ENCODE peak calls at places on chromosomes 13 and 19, in five cellular contexts. One of them, this sample, is unnamed. For H3K4me1, the result is how much of the 10 kb centered on the place peaks cover.

GRCh38 chr13:45333973-45334922 is 6.7 kb downstream of the TPT1 start:
- DNase-seq in testis: no peak
- DNase-seq in ovary: no peak
- DNase-seq in sigmoid colon: no peak
- DNase-seq in spleen: no peak
- DNase-seq in this sample: no peak

GRCh38 chr19:6056801-6057650 is 53.3 kb downstream of the RFX2 start:
- DNase-seq in spleen: no peak
- DNase-seq in sigmoid colon: peak
- DNase-seq in testis: peak
- DNase-seq in ovary: peak
- DNase-seq in this sample: peak

GRCh38 chr13:43905435-43906031 is 25.8 kb downstream of the LACC1 start:
- DNase-seq in ovary: no peak
- DNase-seq in sigmoid colon: no peak
- DNase-seq in testis: peak
- DNase-seq in spleen: no peak
- DNase-seq in this sample: no peak

GRCh38 chr19:18879579-18880373 is 16.2 kb downstream of the CERS1 start:
- DNase-seq in testis: peak
- DNase-seq in ovary: peak
- DNase-seq in spleen: peak
- DNase-seq in sigmoid colon: no peak
- DNase-seq in this sample: no peak

GRCh38 chr13:89150362-89150761 is 1479.2 kb downstream of the SLITRK5 start:
- DNase-seq in ovary: no peak
- DNase-seq in testis: no peak
- DNase-seq in sigmoid colon: no peak
- DNase-seq in spleen: no peak
- DNase-seq in this sample: no peak

GRCh38 chr19:54616840-54617560 is 13.3 kb upstream of the LILRB1 start:
- DNase-seq in testis: no peak
- DNase-seq in spleen: no peak
- DNase-seq in sigmoid colon: no peak
- DNase-seq in ovary: no peak
- DNase-seq in this sample: no peak

GRCh38 chr13:106617561-106617960 is 49.6 kb upstream of the ARGLU1 start:
- DNase-seq in testis: no peak
- DNase-seq in sigmoid colon: no peak
- DNase-seq in ovary: no peak
- DNase-seq in spleen: no peak
- DNase-seq in this sample: peak

GRCh38 chr13:109233293-109233692 is 553.1 kb downstream of the IRS2 start:
- DNase-seq in testis: no peak
- DNase-seq in ovary: no peak
- DNase-seq in sigmoid colon: no peak
- DNase-seq in spleen: no peak
- DNase-seq in this sample: no peak

GRCh38 chr13:51048166-51048461 is 63.0 kb downstream of the C13orf42 start:
- DNase-seq in ovary: no peak
- DNase-seq in spleen: no peak
- DNase-seq in testis: no peak
- DNase-seq in sigmoid colon: no peak
- DNase-seq in this sample: no peak

GRCh38 chr19:46416077-46416709 is 2.8 kb upstream of the CCDC8 start:
- DNase-seq in sigmoid colon: peak
- DNase-seq in spleen: peak
- DNase-seq in testis: peak
- DNase-seq in ovary: peak
- DNase-seq in this sample: no peak

GRCh38 chr13:52159159-52159982 is at the start of gene NEK3:
- DNase-seq in sigmoid colon: peak
- DNase-seq in spleen: peak
- DNase-seq in testis: peak
- DNase-seq in ovary: peak
- DNase-seq in this sample: no peak

GRCh38 chr19:47100290-47100689 is 13.3 kb downstream of the ZC3H4 start:
- DNase-seq in spleen: peak
- DNase-seq in testis: no peak
- DNase-seq in ovary: no peak
- DNase-seq in sigmoid colon: no peak
- DNase-seq in this sample: no peak

DNA sequence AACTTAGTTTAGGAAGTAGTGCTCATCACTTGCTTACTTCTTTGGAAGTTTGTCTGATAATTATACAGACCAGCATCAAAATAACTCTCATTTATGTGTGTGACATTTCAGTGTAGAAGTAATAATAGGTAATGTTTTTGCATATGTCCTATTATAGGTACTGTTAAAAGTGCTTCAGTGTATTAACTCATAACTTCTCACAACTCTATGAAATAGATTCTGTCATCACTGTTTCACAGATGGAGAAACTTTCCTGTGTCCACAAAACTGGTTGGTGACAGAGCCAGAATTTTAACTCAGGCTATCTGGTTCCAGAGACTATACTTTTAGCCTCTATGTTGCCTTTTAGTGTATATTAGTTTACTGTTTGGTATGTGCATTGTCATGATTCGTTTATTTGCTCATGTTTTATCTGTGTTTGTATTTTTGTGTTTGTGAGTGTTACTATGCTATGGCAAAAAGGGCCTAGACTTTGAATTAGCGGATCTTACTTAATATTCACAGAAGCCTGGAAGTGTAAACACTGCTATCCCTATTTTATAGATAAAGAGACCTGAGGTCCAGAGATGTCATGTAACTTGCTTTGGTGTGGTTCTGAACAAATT is 12.7 kb downstream of the LPAR6 start:
- DNase-seq in spleen: no peak
- DNase-seq in sigmoid colon: no peak
- DNase-seq in ovary: no peak
- DNase-seq in testis: no peak
- DNase-seq in this sample: no peak
- H3K4me1 ChIP-seq in spleen: half or more
- H3K4me1 ChIP-seq in sigmoid colon: under half
- H3K4me1 ChIP-seq in ovary: under half
- H3K4me1 ChIP-seq in testis: under half
- H3K4me1 ChIP-seq in this sample: half or more

GRCh38 chr13:71867101-71867814 is at the start of gene DACH1:
- DNase-seq in spleen: peak
- DNase-seq in ovary: peak
- DNase-seq in testis: peak
- DNase-seq in sigmoid colon: no peak
- DNase-seq in this sample: no peak
- H3K4me3 ChIP-seq in spleen: peak
- H3K4me3 ChIP-seq in ovary: peak
- H3K4me3 ChIP-seq in testis: peak
- H3K4me3 ChIP-seq in sigmoid colon: peak
- H3K4me3 ChIP-seq in this sample: peak

DNA sequence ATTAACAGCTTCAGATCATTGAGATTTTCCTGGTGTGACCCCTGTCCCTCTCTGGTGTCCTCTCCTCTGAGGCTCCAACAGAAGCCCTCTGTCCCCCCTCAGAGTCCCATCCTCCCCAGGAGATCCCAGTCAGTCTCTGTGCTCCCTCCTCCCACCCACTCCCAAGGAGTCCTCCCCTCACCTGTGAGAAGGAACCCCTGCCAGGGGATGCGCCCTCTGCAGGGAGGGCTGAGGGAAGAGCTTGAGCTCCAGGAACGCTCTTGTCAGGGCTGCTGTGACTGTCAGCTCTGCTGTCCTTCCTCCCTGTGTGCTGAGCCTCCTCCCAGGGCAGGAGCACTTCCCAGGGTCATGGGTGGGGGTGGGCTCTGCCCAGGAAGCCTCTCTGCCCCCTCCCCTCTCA is 33.2 kb downstream of the CEACAM8 start:
- DNase-seq in spleen: no peak
- DNase-seq in ovary: no peak
- DNase-seq in testis: no peak
- DNase-seq in sigmoid colon: no peak
- DNase-seq in this sample: no peak
- TF ChIP-seq POLR2A in spleen: no peak
- TF ChIP-seq POLR2A in ovary: no peak
- TF ChIP-seq POLR2A in testis: no peak
- TF ChIP-seq POLR2A in sigmoid colon: no peak
- TF ChIP-seq POLR2A in this sample: no peak

GRCh38 chr13:111156421-111156820 is 41.3 kb downstream of the ARHGEF7 start:
- DNase-seq in testis: no peak
- DNase-seq in ovary: no peak
- DNase-seq in sigmoid colon: no peak
- DNase-seq in spleen: no peak
- DNase-seq in this sample: no peak

GRCh38 chr13:111160648-111161047 is 45.5 kb downstream of the ARHGEF7 start:
- DNase-seq in sigmoid colon: no peak
- DNase-seq in spleen: no peak
- DNase-seq in ovary: no peak
- DNase-seq in testis: no peak
- DNase-seq in this sample: no peak

GRCh38 chr13:111161601-111162600 is 46.8 kb downstream of the ARHGEF7 start:
- DNase-seq in testis: no peak
- DNase-seq in sigmoid colon: no peak
- DNase-seq in spleen: no peak
- DNase-seq in ovary: no peak
- DNase-seq in this sample: no peak

GRCh38 chr13:111158136-111158805 is 43.2 kb downstream of the ARHGEF7 start:
- DNase-seq in sigmoid colon: no peak
- DNase-seq in ovary: no peak
- DNase-seq in spleen: no peak
- DNase-seq in testis: no peak
- DNase-seq in this sample: no peak

DNA sequence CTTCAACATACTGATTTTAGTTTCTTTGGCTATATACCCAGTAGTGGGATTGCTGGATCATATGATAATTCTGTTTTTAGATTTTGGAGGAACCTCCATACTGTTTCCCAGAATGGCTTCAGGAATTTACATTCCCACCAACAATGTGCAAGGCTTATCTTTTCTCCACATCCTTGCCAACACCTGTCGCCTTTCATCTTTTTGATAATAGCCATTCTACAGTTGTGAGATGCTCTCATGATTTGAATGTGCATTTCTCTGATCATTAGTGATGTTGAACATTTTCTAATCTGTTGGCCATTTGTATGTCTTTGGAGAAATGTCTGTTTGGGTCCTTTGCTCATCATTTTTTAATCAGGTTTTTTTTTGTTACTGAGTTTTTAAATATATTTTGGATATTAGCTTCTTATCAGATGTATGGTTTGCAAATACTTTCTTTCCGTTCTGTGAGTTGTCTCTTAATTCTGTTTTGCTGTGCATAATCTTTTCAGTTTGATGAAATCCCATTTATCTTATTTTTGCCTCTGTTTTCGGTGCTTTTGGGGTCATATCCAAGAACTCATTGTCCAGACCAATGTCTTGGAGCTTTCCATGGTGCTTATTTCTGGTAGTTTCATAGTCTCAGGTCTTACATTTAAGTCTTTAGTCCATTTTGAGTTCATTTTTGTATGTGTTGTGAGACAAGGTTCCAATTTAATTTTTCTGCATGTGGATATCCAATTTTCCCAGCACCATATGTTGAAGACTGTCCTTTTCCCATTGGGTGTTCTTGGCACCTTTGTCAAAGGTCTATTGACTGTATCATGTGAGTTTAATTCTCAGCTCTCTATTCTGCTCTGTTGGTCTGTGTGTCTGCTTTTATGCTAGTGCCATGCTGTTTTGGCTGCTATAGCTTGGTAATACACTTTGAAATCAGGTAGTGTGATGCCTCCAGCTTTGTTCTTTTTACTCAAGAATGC is 44.5 kb downstream of the ARHGEF7 start:
- DNase-seq in testis: no peak
- DNase-seq in sigmoid colon: no peak
- DNase-seq in ovary: no peak
- DNase-seq in spleen: no peak
- DNase-seq in this sample: no peak
- H3K4me1 ChIP-seq in testis: under half
- H3K4me1 ChIP-seq in sigmoid colon: under half
- H3K4me1 ChIP-seq in ovary: under half
- H3K4me1 ChIP-seq in spleen: half or more
- H3K4me1 ChIP-seq in this sample: under half